ENCODE peak calls at places on chromosomes 2 and 18, in six cellular contexts. N is A549, B is WTC11, D is HepG2, F is K562, W is endothelial cell of umbilical vein. H is an unnamed sample.

GRCh38 chr2:118459425-118459824 is 371.2 kb downstream of the INSIG2 start:
- DNase-seq in W (no peak), F (peak; percentile 10), N (no peak), D (no peak), B (no peak), H (no peak)

GRCh38 chr2:113770929-113771328 is 14.5 kb upstream of the SLC35F5 start:
- DNase-seq in W (no peak), D (no peak), F (peak; percentile 62), N (no peak), B (peak; percentile 54), H (peak; percentile 62)

GRCh38 chr18:49400398-49401072 is 59.9 kb downstream of the DYM start:
- DNase-seq in N (peak; percentile 4), B (no peak), F (no peak), D (peak; percentile 1), W (peak; percentile 31), H (no peak)

GRCh38 chr2:141728886-141729285 is 401.9 kb downstream of the LRP1B start:
- DNase-seq in B (no peak), N (no peak), F (no peak), W (no peak), D (no peak), H (no peak)

GRCh38 chr18:67132919-67133318 is 383.6 kb downstream of the DSEL start:
- DNase-seq in B (no peak), W (no peak), D (no peak), N (no peak), F (no peak), H (no peak)

GRCh38 chr2:150095361-150095760 is 392.1 kb downstream of the RND3 start:
- DNase-seq in W (no peak), F (no peak), B (no peak), D (no peak), N (no peak), H (no peak)

GRCh38 chr18:45850021-45850420 is 24.5 kb downstream of the SIGLEC15 start:
- DNase-seq in D (no peak), F (no peak), W (no peak), N (peak; percentile 20), B (peak; percentile 66), H (peak; percentile 56)

GRCh38 chr2:192828947-192829346 is 634.2 kb upstream of the TMEFF2 start:
- DNase-seq in F (no peak), N (no peak), B (no peak), W (no peak), D (no peak), H (no peak)

GRCh38 chr2:150484461-150484931 is 3.0 kb downstream of the RND3 start:
- DNase-seq in D (no peak), B (no peak), N (no peak), W (peak; percentile 37), F (no peak), H (no peak)

GRCh38 chr18:58793361-58793760 is 71.3 kb upstream of the ZNF532 start:
- DNase-seq in W (no peak), D (no peak), N (peak; percentile 71), F (no peak), B (no peak), H (no peak)

GRCh38 chr2:36380624-36381481 is 25.3 kb downstream of the CRIM1 start:
- DNase-seq in W (peak; percentile 78), N (peak; percentile 95), D (peak; percentile 99), F (no peak), B (peak; percentile 69), H (no peak)

GRCh38 chr2:209423562-209424541 is at the start of gene MAP2:
- DNase-seq in B (peak; percentile 89), F (peak; percentile 71), D (peak; percentile 61), N (peak; percentile 77), W (peak; percentile 88), H (peak; percentile 54)

GRCh38 chr2:85724731-85725181 is 29.0 kb upstream of the ATOH8 start:
- DNase-seq in D (no peak), B (no peak), W (no peak), F (no peak), N (no peak), H (no peak)

GRCh38 chr18:64244571-64244970 is 95.7 kb upstream of the LINC00305 start:
- DNase-seq in D (no peak), W (peak; percentile 21), F (no peak), B (peak; percentile 14), N (peak; percentile 3), H (no peak)

GRCh38 chr18:49174478-49174877 is 223.7 kb upstream of the SMAD7 start:
- DNase-seq in F (no peak), D (no peak), N (no peak), B (no peak), W (no peak), H (no peak)

GRCh38 chr2:71560286-71561011 is 107.1 kb downstream of the DYSF start:
- DNase-seq in N (no peak), D (no peak), F (no peak), W (no peak), B (no peak), H (no peak)

GRCh38 chr2:74253937-74254336 is 55.5 kb downstream of the MTHFD2 start:
- DNase-seq in D (no peak), B (no peak), N (no peak), F (no peak), W (no peak), H (no peak)

DNA sequence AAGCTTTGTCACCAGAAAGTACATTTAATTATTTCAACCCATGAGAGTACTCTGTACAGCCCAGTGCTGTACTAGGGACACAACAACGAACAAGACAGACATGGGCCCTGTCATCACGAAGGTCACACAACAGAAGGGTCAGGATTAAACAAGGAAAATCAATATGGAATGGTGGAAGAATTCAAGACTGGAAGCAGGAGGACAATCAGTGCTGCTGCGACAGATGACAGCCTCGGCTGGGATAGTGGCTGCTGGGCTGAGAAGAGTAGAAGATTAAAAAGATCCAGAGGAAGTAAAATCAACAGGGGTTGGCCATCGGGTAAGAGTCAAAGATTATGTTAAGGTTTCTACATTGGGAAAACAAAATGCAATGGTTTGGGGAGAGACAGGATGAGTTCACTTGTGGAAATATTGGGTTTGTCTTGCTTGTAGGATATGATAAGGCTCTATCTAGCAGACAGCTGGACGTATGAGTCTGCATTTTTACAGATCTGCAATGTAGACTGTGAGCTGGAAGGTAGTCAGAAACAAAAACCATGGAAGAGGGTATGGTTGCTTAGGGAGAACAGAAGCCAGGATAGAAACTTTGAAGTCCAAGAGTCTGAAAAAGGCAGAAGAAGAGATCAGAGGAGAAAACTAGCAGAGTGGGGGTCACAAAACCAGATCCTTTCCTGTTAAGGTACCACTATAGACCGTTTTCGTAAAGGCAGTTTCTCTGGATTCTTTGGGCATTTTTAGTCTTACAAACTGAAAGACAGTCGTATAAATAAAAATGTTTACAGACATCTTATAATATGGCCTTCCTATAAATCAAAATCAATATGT is 84.1 kb downstream of the PRELID3A start:
- DNase-seq in N (no peak), B (no peak), D (peak; percentile 30), W (no peak), F (peak; percentile 79), H (no peak)
- TF ChIP-seq JUN in N (no peak), B (no peak), D (no peak), W (no peak), F (no peak), H (no peak)

GRCh38 chr2:231287696-231288095 is 89.3 kb downstream of the ARMC9 start:
- DNase-seq in F (no peak), B (no peak), N (no peak), W (no peak), D (no peak), H (no peak)
- TF ChIP-seq JUN in F (no peak), B (no peak), N (no peak), W (peak; percentile 30), D (no peak), H (no peak)

DNA sequence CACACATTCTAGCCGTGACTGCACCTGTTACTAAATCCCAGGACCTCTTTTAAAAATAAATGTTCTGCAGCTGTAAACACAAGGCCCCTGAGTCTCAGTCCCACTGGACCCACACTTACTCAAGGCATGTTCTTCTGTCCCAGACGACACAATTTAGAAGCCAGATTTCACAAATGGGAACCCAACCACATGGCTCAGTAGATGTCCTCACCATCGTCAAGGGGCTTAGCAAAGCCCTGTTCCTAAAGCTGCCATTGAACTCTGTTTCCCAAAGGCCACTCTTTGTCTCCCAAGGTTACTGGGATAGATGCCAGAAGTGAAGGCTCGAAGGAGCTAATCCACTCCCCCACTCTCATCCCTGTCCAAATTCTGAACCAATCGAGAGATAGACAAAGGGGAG is 301.0 kb downstream of the GALR1 start:
- DNase-seq in F (no peak), N (no peak), D (no peak), W (no peak), B (no peak), H (no peak)
- TF ChIP-seq JUN in F (no peak), N (no peak), D (no peak), W (no peak), B (no peak), H (no peak)

DNA sequence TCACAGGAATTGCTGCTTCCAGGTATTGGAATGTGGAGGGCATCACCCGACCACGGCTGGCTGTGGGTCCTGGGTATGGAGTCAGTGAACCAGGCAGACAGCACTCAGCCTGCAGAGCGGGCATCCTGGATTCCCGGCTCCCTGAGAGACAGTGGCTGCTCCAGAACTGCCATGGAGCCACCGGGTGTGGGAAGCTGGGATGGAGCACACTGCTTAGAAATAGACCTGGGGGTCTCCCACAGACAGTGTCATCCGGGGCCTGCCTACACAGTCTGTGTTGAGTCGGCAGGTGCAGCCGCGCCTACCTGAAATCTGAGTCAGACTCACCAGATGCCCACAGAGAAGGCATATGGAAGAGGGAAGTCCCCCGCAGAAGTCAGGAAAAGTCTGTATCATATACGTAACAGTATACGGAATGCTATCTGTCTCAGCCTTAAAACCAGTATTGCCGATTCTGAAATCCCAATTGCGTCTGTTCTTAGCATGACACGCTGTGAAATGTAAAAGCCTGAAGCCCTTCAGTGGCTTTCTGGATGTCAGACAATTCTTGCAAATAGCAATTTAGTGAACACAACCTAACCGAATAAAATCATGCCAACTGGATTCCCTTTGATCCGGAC is 509.7 kb upstream of the MYT1L start:
- DNase-seq in D (no peak), B (no peak), N (no peak), W (no peak), F (no peak), H (no peak)
- TF ChIP-seq JUN in D (no peak), B (no peak), N (no peak), W (no peak), F (no peak), H (no peak)